ENCODE peak calls at places on chromosomes 4 and X, in ten cellular contexts. One of them, this sample, is unnamed.

GRCh38 chrX:56812515-56813105 is 83.6 kb downstream of the NBDY start:
- DNase-seq in prostate gland: no peak
- DNase-seq in GM23338: no peak
- DNase-seq in lower lobe of right lung: no peak
- DNase-seq in epithelial cell of proximal tubule: no peak
- DNase-seq in keratinocyte: no peak
- DNase-seq in choroid plexus epithelial cell: peak
- DNase-seq in astrocyte of the spinal cord: no peak
- DNase-seq in fibroblast of mammary gland: no peak
- DNase-seq in tibial nerve: no peak
- DNase-seq in this sample: no peak

GRCh38 chrX:9862953-9863352 is 76.7 kb downstream of the SHROOM2 start:
- DNase-seq in prostate gland: no peak
- DNase-seq in GM23338: no peak
- DNase-seq in lower lobe of right lung: no peak
- DNase-seq in epithelial cell of proximal tubule: no peak
- DNase-seq in keratinocyte: no peak
- DNase-seq in choroid plexus epithelial cell: no peak
- DNase-seq in astrocyte of the spinal cord: no peak
- DNase-seq in fibroblast of mammary gland: no peak
- DNase-seq in tibial nerve: no peak
- DNase-seq in this sample: no peak

GRCh38 chr4:3496021-3496420 is 32.9 kb downstream of the DOK7 start:
- DNase-seq in prostate gland: no peak
- DNase-seq in GM23338: no peak
- DNase-seq in lower lobe of right lung: no peak
- DNase-seq in epithelial cell of proximal tubule: no peak
- DNase-seq in keratinocyte: no peak
- DNase-seq in choroid plexus epithelial cell: no peak
- DNase-seq in astrocyte of the spinal cord: no peak
- DNase-seq in fibroblast of mammary gland: no peak
- DNase-seq in tibial nerve: no peak
- DNase-seq in this sample: no peak

GRCh38 chr4:127759228-127759820 is 22.8 kb upstream of the HSPA4L start:
- DNase-seq in prostate gland: no peak
- DNase-seq in GM23338: no peak
- DNase-seq in lower lobe of right lung: no peak
- DNase-seq in epithelial cell of proximal tubule: no peak
- DNase-seq in keratinocyte: no peak
- DNase-seq in choroid plexus epithelial cell: no peak
- DNase-seq in astrocyte of the spinal cord: no peak
- DNase-seq in fibroblast of mammary gland: no peak
- DNase-seq in tibial nerve: no peak
- DNase-seq in this sample: no peak

GRCh38 chrX:98795636-98796035 is 1614.4 kb downstream of the PCDH19 start:
- DNase-seq in prostate gland: no peak
- DNase-seq in GM23338: no peak
- DNase-seq in lower lobe of right lung: no peak
- DNase-seq in epithelial cell of proximal tubule: no peak
- DNase-seq in keratinocyte: peak
- DNase-seq in choroid plexus epithelial cell: peak
- DNase-seq in astrocyte of the spinal cord: peak
- DNase-seq in fibroblast of mammary gland: peak
- DNase-seq in tibial nerve: no peak
- DNase-seq in this sample: no peak

GRCh38 chr4:2948895-2949781 is 14.1 kb downstream of the NOP14 start:
- DNase-seq in prostate gland: no peak
- DNase-seq in GM23338: no peak
- DNase-seq in lower lobe of right lung: no peak
- DNase-seq in epithelial cell of proximal tubule: no peak
- DNase-seq in keratinocyte: no peak
- DNase-seq in choroid plexus epithelial cell: no peak
- DNase-seq in astrocyte of the spinal cord: no peak
- DNase-seq in fibroblast of mammary gland: peak
- DNase-seq in tibial nerve: no peak
- DNase-seq in this sample: no peak

GRCh38 chrX:40154853-40155616 is 57.3 kb upstream of the BCOR start:
- DNase-seq in prostate gland: no peak
- DNase-seq in GM23338: peak
- DNase-seq in lower lobe of right lung: peak
- DNase-seq in epithelial cell of proximal tubule: no peak
- DNase-seq in keratinocyte: no peak
- DNase-seq in choroid plexus epithelial cell: peak
- DNase-seq in astrocyte of the spinal cord: no peak
- DNase-seq in fibroblast of mammary gland: peak
- DNase-seq in tibial nerve: no peak
- DNase-seq in this sample: no peak

GRCh38 chrX:9573282-9574106 is 108.6 kb downstream of the TBL1X start:
- DNase-seq in prostate gland: no peak
- DNase-seq in GM23338: peak
- DNase-seq in lower lobe of right lung: no peak
- DNase-seq in epithelial cell of proximal tubule: no peak
- DNase-seq in keratinocyte: no peak
- DNase-seq in choroid plexus epithelial cell: no peak
- DNase-seq in astrocyte of the spinal cord: no peak
- DNase-seq in fibroblast of mammary gland: no peak
- DNase-seq in tibial nerve: no peak
- DNase-seq in this sample: no peak

GRCh38 chr4:57114973-57115372 is 4.8 kb upstream of the IGFBP7 start:
- DNase-seq in prostate gland: no peak
- DNase-seq in GM23338: no peak
- DNase-seq in lower lobe of right lung: no peak
- DNase-seq in epithelial cell of proximal tubule: no peak
- DNase-seq in keratinocyte: no peak
- DNase-seq in choroid plexus epithelial cell: peak
- DNase-seq in astrocyte of the spinal cord: peak
- DNase-seq in fibroblast of mammary gland: peak
- DNase-seq in tibial nerve: no peak
- DNase-seq in this sample: no peak

GRCh38 chrX:154654925-154655324 is 1.5 kb upstream of the CTAG2 start:
- DNase-seq in prostate gland: no peak
- DNase-seq in GM23338: no peak
- DNase-seq in lower lobe of right lung: no peak
- DNase-seq in epithelial cell of proximal tubule: no peak
- DNase-seq in keratinocyte: no peak
- DNase-seq in choroid plexus epithelial cell: no peak
- DNase-seq in astrocyte of the spinal cord: no peak
- DNase-seq in fibroblast of mammary gland: no peak
- DNase-seq in tibial nerve: no peak
- DNase-seq in this sample: no peak

GRCh38 chr4:73447701-73448100 is 11.7 kb downstream of the AFP start:
- DNase-seq in prostate gland: no peak
- DNase-seq in GM23338: no peak
- DNase-seq in lower lobe of right lung: no peak
- DNase-seq in epithelial cell of proximal tubule: no peak
- DNase-seq in keratinocyte: no peak
- DNase-seq in choroid plexus epithelial cell: no peak
- DNase-seq in astrocyte of the spinal cord: peak
- DNase-seq in fibroblast of mammary gland: peak
- DNase-seq in tibial nerve: no peak
- DNase-seq in this sample: no peak

GRCh38 chr4:23033796-23034195 is 341.1 kb downstream of the GBA3 start:
- DNase-seq in prostate gland: no peak
- DNase-seq in GM23338: peak
- DNase-seq in lower lobe of right lung: no peak
- DNase-seq in epithelial cell of proximal tubule: no peak
- DNase-seq in keratinocyte: no peak
- DNase-seq in choroid plexus epithelial cell: peak
- DNase-seq in astrocyte of the spinal cord: peak
- DNase-seq in fibroblast of mammary gland: no peak
- DNase-seq in tibial nerve: no peak
- DNase-seq in this sample: no peak

GRCh38 chr4:52655505-52655904 is 3.6 kb downstream of the USP46 start:
- DNase-seq in prostate gland: peak
- DNase-seq in GM23338: no peak
- DNase-seq in lower lobe of right lung: no peak
- DNase-seq in epithelial cell of proximal tubule: no peak
- DNase-seq in keratinocyte: no peak
- DNase-seq in choroid plexus epithelial cell: no peak
- DNase-seq in astrocyte of the spinal cord: no peak
- DNase-seq in fibroblast of mammary gland: no peak
- DNase-seq in tibial nerve: no peak
- DNase-seq in this sample: no peak

GRCh38 chrX:22300130-22300529 is 27.4 kb downstream of the CBLL2 start:
- DNase-seq in prostate gland: peak
- DNase-seq in GM23338: no peak
- DNase-seq in lower lobe of right lung: no peak
- DNase-seq in epithelial cell of proximal tubule: no peak
- DNase-seq in keratinocyte: no peak
- DNase-seq in choroid plexus epithelial cell: peak
- DNase-seq in astrocyte of the spinal cord: peak
- DNase-seq in fibroblast of mammary gland: peak
- DNase-seq in tibial nerve: no peak
- DNase-seq in this sample: peak

DNA sequence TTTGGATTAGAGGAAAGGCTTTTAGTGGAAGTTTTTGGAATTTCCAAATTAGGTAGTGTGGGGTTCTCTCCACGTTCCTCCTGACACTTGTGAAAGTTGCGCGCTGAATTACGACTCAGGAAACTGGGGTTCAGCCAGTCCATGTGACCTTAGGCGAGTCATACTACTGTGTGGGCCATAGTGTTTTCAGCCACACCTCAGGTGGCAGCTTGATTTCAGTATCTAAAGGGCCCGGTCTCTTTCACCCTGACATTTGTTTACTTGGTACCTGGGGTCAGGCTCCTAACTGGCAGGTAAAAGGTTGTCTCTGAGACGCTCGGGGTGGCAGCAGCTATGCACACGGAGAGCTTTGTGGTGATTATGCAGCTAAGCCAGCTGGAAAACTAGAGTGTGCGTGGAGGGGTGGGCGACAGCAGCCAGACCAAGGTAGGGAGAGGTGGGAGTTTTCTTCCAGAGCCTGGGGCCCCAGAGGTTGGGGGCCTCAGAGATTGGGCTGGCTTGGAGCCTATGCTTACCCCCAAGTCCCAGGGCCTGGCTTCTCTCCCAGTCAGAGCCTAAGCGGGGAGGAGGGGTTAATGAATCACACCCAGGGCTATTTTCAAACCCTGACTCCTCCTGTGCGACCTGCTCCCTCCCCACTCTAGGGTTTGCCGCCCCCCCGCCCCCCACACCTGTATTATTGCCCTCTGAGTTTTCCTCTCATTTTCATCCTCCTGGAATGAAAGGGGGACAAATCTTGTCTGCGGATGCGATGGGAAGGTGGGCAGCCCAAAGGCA is 47.2 kb downstream of the STARD8 start:
- DNase-seq in prostate gland: no peak
- DNase-seq in GM23338: no peak
- DNase-seq in lower lobe of right lung: no peak
- DNase-seq in epithelial cell of proximal tubule: no peak
- DNase-seq in keratinocyte: no peak
- DNase-seq in choroid plexus epithelial cell: no peak
- DNase-seq in astrocyte of the spinal cord: no peak
- DNase-seq in fibroblast of mammary gland: peak
- DNase-seq in tibial nerve: no peak
- DNase-seq in this sample: no peak
- H3K4me3 ChIP-seq in prostate gland: peak
- H3K4me3 ChIP-seq in GM23338: peak
- H3K4me3 ChIP-seq in lower lobe of right lung: peak
- H3K4me3 ChIP-seq in epithelial cell of proximal tubule: peak
- H3K4me3 ChIP-seq in keratinocyte: peak
- H3K4me3 ChIP-seq in choroid plexus epithelial cell: peak
- H3K4me3 ChIP-seq in astrocyte of the spinal cord: peak
- H3K4me3 ChIP-seq in fibroblast of mammary gland: peak
- H3K4me3 ChIP-seq in tibial nerve: peak
- H3K4me3 ChIP-seq in this sample: no peak

GRCh38 chr4:76476606-76477005 is 41.6 kb downstream of the SHROOM3 start:
- DNase-seq in prostate gland: no peak
- DNase-seq in GM23338: no peak
- DNase-seq in lower lobe of right lung: no peak
- DNase-seq in epithelial cell of proximal tubule: no peak
- DNase-seq in keratinocyte: no peak
- DNase-seq in choroid plexus epithelial cell: no peak
- DNase-seq in astrocyte of the spinal cord: no peak
- DNase-seq in fibroblast of mammary gland: no peak
- DNase-seq in tibial nerve: no peak
- DNase-seq in this sample: no peak
- TF ChIP-seq CTCF in prostate gland: no peak
- TF ChIP-seq CTCF in GM23338: no peak
- TF ChIP-seq CTCF in lower lobe of right lung: no peak
- TF ChIP-seq CTCF in epithelial cell of proximal tubule: no peak
- TF ChIP-seq CTCF in keratinocyte: no peak
- TF ChIP-seq CTCF in choroid plexus epithelial cell: no peak
- TF ChIP-seq CTCF in astrocyte of the spinal cord: no peak
- TF ChIP-seq CTCF in fibroblast of mammary gland: no peak
- TF ChIP-seq CTCF in tibial nerve: no peak
- TF ChIP-seq CTCF in this sample: no peak

GRCh38 chrX:139079789-139080188 is 368.3 kb upstream of the FGF13 start:
- DNase-seq in prostate gland: no peak
- DNase-seq in GM23338: no peak
- DNase-seq in lower lobe of right lung: no peak
- DNase-seq in epithelial cell of proximal tubule: no peak
- DNase-seq in keratinocyte: no peak
- DNase-seq in choroid plexus epithelial cell: no peak
- DNase-seq in astrocyte of the spinal cord: no peak
- DNase-seq in fibroblast of mammary gland: no peak
- DNase-seq in tibial nerve: no peak
- DNase-seq in this sample: no peak

GRCh38 chrX:139078342-139078741 is 366.8 kb upstream of the FGF13 start:
- DNase-seq in prostate gland: no peak
- DNase-seq in GM23338: no peak
- DNase-seq in lower lobe of right lung: no peak
- DNase-seq in epithelial cell of proximal tubule: no peak
- DNase-seq in keratinocyte: no peak
- DNase-seq in choroid plexus epithelial cell: no peak
- DNase-seq in astrocyte of the spinal cord: no peak
- DNase-seq in fibroblast of mammary gland: no peak
- DNase-seq in tibial nerve: no peak
- DNase-seq in this sample: no peak

GRCh38 chrX:139081965-139082364 is 370.4 kb upstream of the FGF13 start:
- DNase-seq in prostate gland: no peak
- DNase-seq in GM23338: no peak
- DNase-seq in lower lobe of right lung: no peak
- DNase-seq in epithelial cell of proximal tubule: no peak
- DNase-seq in keratinocyte: no peak
- DNase-seq in choroid plexus epithelial cell: no peak
- DNase-seq in astrocyte of the spinal cord: no peak
- DNase-seq in fibroblast of mammary gland: no peak
- DNase-seq in tibial nerve: no peak
- DNase-seq in this sample: no peak

GRCh38 chrX:139078761-139079160 is 367.2 kb upstream of the FGF13 start:
- DNase-seq in prostate gland: no peak
- DNase-seq in GM23338: no peak
- DNase-seq in lower lobe of right lung: no peak
- DNase-seq in epithelial cell of proximal tubule: no peak
- DNase-seq in keratinocyte: no peak
- DNase-seq in choroid plexus epithelial cell: no peak
- DNase-seq in astrocyte of the spinal cord: no peak
- DNase-seq in fibroblast of mammary gland: no peak
- DNase-seq in tibial nerve: no peak
- DNase-seq in this sample: no peak

GRCh38 chrX:139077303-139078131 is 366.0 kb upstream of the FGF13 start:
- DNase-seq in prostate gland: no peak
- DNase-seq in GM23338: no peak
- DNase-seq in lower lobe of right lung: no peak
- DNase-seq in epithelial cell of proximal tubule: peak
- DNase-seq in keratinocyte: no peak
- DNase-seq in choroid plexus epithelial cell: no peak
- DNase-seq in astrocyte of the spinal cord: peak
- DNase-seq in fibroblast of mammary gland: peak
- DNase-seq in tibial nerve: no peak
- DNase-seq in this sample: peak
- H3K4me3 ChIP-seq in prostate gland: no peak
- H3K4me3 ChIP-seq in GM23338: no peak
- H3K4me3 ChIP-seq in lower lobe of right lung: no peak
- H3K4me3 ChIP-seq in epithelial cell of proximal tubule: no peak
- H3K4me3 ChIP-seq in keratinocyte: no peak
- H3K4me3 ChIP-seq in choroid plexus epithelial cell: no peak
- H3K4me3 ChIP-seq in astrocyte of the spinal cord: no peak
- H3K4me3 ChIP-seq in fibroblast of mammary gland: no peak
- H3K4me3 ChIP-seq in tibial nerve: no peak
- H3K4me3 ChIP-seq in this sample: no peak

GRCh38 chr4:88526221-88526815 is 2.7 kb upstream of the PYURF start:
- DNase-seq in prostate gland: no peak
- DNase-seq in GM23338: peak
- DNase-seq in lower lobe of right lung: no peak
- DNase-seq in epithelial cell of proximal tubule: no peak
- DNase-seq in keratinocyte: no peak
- DNase-seq in choroid plexus epithelial cell: peak
- DNase-seq in astrocyte of the spinal cord: no peak
- DNase-seq in fibroblast of mammary gland: peak
- DNase-seq in tibial nerve: no peak
- DNase-seq in this sample: no peak
- TF ChIP-seq CTCF in prostate gland: peak
- TF ChIP-seq CTCF in GM23338: no peak
- TF ChIP-seq CTCF in lower lobe of right lung: peak
- TF ChIP-seq CTCF in epithelial cell of proximal tubule: no peak
- TF ChIP-seq CTCF in keratinocyte: no peak
- TF ChIP-seq CTCF in choroid plexus epithelial cell: peak
- TF ChIP-seq CTCF in astrocyte of the spinal cord: peak
- TF ChIP-seq CTCF in fibroblast of mammary gland: peak
- TF ChIP-seq CTCF in tibial nerve: no peak
- TF ChIP-seq CTCF in this sample: peak

This sample was measured in AG09309.